ENCODE peak calls at places on chromosomes 5 and 9, in eight cellular contexts. P, D, I, B, Z, C, X and O are unnamed samples. For H3K4me1, the result is how much of the 10 kb centered on the place peaks cover.

GRCh38 chr5:109170629-109171350 is 239.0 kb downstream of the PJA2 start:
- DNase-seq in B (no peak), P (peak), C (no peak), X (no peak), D (no peak), Z (no peak), I (no peak), O (peak)

GRCh38 chr9:86445636-86446035 is 91.4 kb upstream of the TUT7 start:
- DNase-seq in I (no peak), Z (no peak), D (no peak), B (no peak), C (no peak), X (no peak), P (no peak), O (no peak)

GRCh38 chr9:91255327-91255726 is 106.4 kb downstream of the AUH start:
- DNase-seq in X (no peak), I (no peak), C (no peak), D (no peak), B (no peak), Z (no peak), P (no peak), O (no peak)

GRCh38 chr5:163963881-163964280 is 458.5 kb downstream of the MAT2B start:
- DNase-seq in Z (no peak), I (no peak), X (no peak), P (no peak), B (no peak), D (no peak), C (no peak), O (no peak)

GRCh38 chr5:10836991-10837390 is 76.0 kb upstream of the DAP start:
- DNase-seq in Z (no peak), D (no peak), C (no peak), P (no peak), B (no peak), I (no peak), X (no peak), O (no peak)

GRCh38 chr5:29001666-29002065 is 1963.3 kb upstream of the CDH9 start:
- DNase-seq in P (peak), X (no peak), I (no peak), D (no peak), B (no peak), C (no peak), Z (no peak), O (peak)

GRCh38 chr5:173753307-173754168 is 134.6 kb upstream of the CPEB4 start:
- DNase-seq in C (no peak), I (peak), Z (peak), D (no peak), B (peak), X (no peak), P (peak), O (peak)

GRCh38 chr5:148063861-148064260 is at the start of gene SPINK5:
- DNase-seq in Z (no peak), B (no peak), C (no peak), P (no peak), I (no peak), X (no peak), D (no peak), O (no peak)

GRCh38 chr5:28743362-28743761 is 1705.0 kb upstream of the CDH9 start:
- DNase-seq in I (no peak), P (no peak), X (no peak), Z (no peak), C (no peak), D (no peak), B (no peak), O (no peak)

GRCh38 chr9:90001756-90002155 is 396.9 kb downstream of the GADD45G start:
- DNase-seq in D (no peak), I (no peak), Z (no peak), X (no peak), C (no peak), P (no peak), B (no peak), O (no peak)

GRCh38 chr5:79901631-79902030 is 89.4 kb downstream of the MTX3 start:
- DNase-seq in B (no peak), I (no peak), D (no peak), C (no peak), X (no peak), Z (no peak), P (no peak), O (no peak)

GRCh38 chr5:81750308-81751008 is 439 bp downstream of the SSBP2 start:
- DNase-seq in Z (no peak), I (peak), P (peak), C (peak), D (no peak), X (peak), B (no peak), O (no peak)

GRCh38 chr5:139443766-139444473 is 4.6 kb upstream of the DNAJC18 start:
- DNase-seq in P (no peak), C (peak), I (no peak), D (no peak), Z (no peak), B (no peak), X (no peak), O (no peak)

GRCh38 chr5:166722939-166723338 is 1568.5 kb upstream of the WWC1 start:
- DNase-seq in B (no peak), X (no peak), P (no peak), C (no peak), D (no peak), I (no peak), Z (no peak), O (no peak)

GRCh38 chr5:132500931-132501628 is 10.5 kb upstream of the IRF1 start:
- DNase-seq in D (no peak), C (peak), Z (no peak), P (peak), B (peak), X (peak), I (peak), O (peak)

GRCh38 chr9:36925033-36925432 is 109.0 kb downstream of the PAX5 start:
- DNase-seq in Z (no peak), B (no peak), I (no peak), X (no peak), P (no peak), D (no peak), C (no peak), O (peak)

GRCh38 chr5:67266654-67267350 is 70.2 kb upstream of the CD180 start:
- DNase-seq in P (no peak), Z (no peak), I (no peak), C (no peak), D (no peak), X (no peak), B (no peak), O (no peak)

GRCh38 chr5:34957857-34958690 is 28.7 kb downstream of the DNAJC21 start:
- DNase-seq in C (no peak), Z (peak), I (no peak), X (peak), P (peak), B (no peak), D (no peak), O (peak)

GRCh38 chr5:91189480-91190332 is 193.4 kb downstream of the ARRDC3 start:
- DNase-seq in P (no peak), D (peak), C (peak), I (no peak), Z (no peak), X (no peak), B (no peak), O (peak)

GRCh38 chr9:4489562-4489918 is 728 bp upstream of the SLC1A1 start:
- DNase-seq in B (no peak), X (peak), C (no peak), Z (no peak), I (no peak), D (no peak), P (peak), O (peak)

GRCh38 chr9:127777368-127777960 is 1.0 kb downstream of the SH2D3C start:
- DNase-seq in B (no peak), X (no peak), I (no peak), P (no peak), D (no peak), Z (no peak), C (no peak), O (no peak)

GRCh38 chr9:137305060-137305787 is 3.2 kb upstream of the NRARP start:
- DNase-seq in X (peak), P (peak), Z (peak), D (no peak), B (peak), C (peak), I (peak), O (peak)

GRCh38 chr5:79562351-79563246 is 48.7 kb upstream of the HOMER1 start:
- DNase-seq in X (no peak), C (no peak), D (no peak), I (no peak), P (no peak), B (no peak), Z (no peak), O (no peak)

GRCh38 chr9:28820741-28821140 is 1247.5 kb upstream of the C9orf72 start:
- DNase-seq in I (no peak), Z (no peak), C (no peak), X (no peak), D (no peak), B (no peak), P (no peak), O (peak)

GRCh38 chr5:6765612-6766525 is 52.6 kb downstream of the TENT4A start:
- DNase-seq in D (peak), B (peak), P (peak), Z (peak), X (peak), I (peak), C (peak), O (peak)

GRCh38 chr5:119752921-119753886 is 123.8 kb downstream of the FAM170A start:
- DNase-seq in X (no peak), I (no peak), P (no peak), C (no peak), Z (no peak), B (no peak), D (no peak), O (peak)

GRCh38 chr5:93257616-93258015 is 323.4 kb downstream of the NR2F1-AS1 start:
- DNase-seq in X (no peak), B (no peak), C (no peak), D (peak), Z (no peak), I (no peak), P (no peak), O (no peak)

GRCh38 chr9:137163101-137163661 is 6.7 kb downstream of the LRRC26 start:
- DNase-seq in P (peak), B (no peak), X (no peak), I (no peak), D (peak), Z (no peak), C (no peak), O (peak)

GRCh38 chr5:168030911-168031310 is 260.5 kb upstream of the WWC1 start:
- DNase-seq in D (no peak), P (peak), I (no peak), Z (no peak), C (no peak), B (no peak), X (no peak), O (no peak)

GRCh38 chr9:92949266-92949982 is 2.1 kb downstream of the FGD3 start:
- DNase-seq in B (no peak), I (no peak), P (no peak), X (no peak), Z (no peak), D (no peak), C (no peak), O (no peak)

GRCh38 chr9:92948632-92949031 is 1.3 kb downstream of the FGD3 start:
- DNase-seq in I (no peak), Z (no peak), D (no peak), P (no peak), B (no peak), C (no peak), X (no peak), O (no peak)

GRCh38 chr9:92952861-92953620 is 5.7 kb downstream of the FGD3 start:
- DNase-seq in X (no peak), P (no peak), B (no peak), C (no peak), Z (no peak), I (no peak), D (no peak), O (no peak)

GRCh38 chr9:92948032-92948534 is 760 bp downstream of the FGD3 start:
- DNase-seq in B (no peak), I (no peak), Z (no peak), D (no peak), X (no peak), P (no peak), C (peak), O (no peak)

DNA sequence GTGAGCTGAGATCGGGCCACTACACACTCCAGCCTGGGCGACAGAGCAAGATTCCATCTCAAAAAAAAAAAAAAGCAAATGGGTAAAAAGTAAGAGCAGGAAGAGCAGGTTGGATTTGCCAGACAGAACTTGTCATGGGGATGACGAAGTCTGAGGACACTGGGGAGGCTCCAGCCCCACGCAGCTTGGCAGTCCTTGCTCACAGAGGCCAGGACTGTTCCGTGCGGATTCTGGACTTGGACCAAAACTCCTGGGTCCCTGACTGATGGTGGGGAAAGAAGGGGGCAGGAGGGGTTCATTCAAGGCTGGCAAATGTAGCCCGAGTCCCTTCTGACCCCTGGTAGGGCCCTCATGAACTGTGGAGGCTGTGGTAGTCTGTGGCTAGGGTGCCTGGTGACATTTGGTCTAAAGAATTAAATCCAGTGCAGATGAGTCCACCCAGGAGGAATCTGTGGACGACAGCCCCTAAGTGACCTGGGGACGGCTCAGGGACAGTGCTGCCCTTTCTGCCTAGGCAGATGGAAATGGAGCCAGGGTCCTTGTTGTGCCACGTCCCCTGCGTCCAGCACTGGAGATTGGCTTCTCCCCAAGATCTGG is 3.1 kb downstream of the FGD3 start:
- DNase-seq in I (no peak), P (no peak), D (no peak), B (no peak), X (peak), Z (no peak), C (no peak), O (no peak)
- H3K4me1 ChIP-seq in I (under half), P (under half), D (under half), B (under half), X (under half), Z (under half), C (half or more), O (under half)

GRCh38 chr9:135879237-135879601 is 28.1 kb downstream of the CAMSAP1 start:
- DNase-seq in Z (no peak), C (no peak), D (no peak), X (no peak), I (no peak), B (no peak), P (no peak), O (no peak)

GRCh38 chr9:135879619-135880018 is 27.7 kb downstream of the CAMSAP1 start:
- DNase-seq in D (no peak), B (no peak), Z (no peak), I (no peak), X (no peak), P (no peak), C (no peak), O (no peak)

GRCh38 chr9:135884328-135885035 is 22.9 kb downstream of the CAMSAP1 start:
- DNase-seq in B (no peak), C (no peak), X (no peak), I (no peak), P (no peak), Z (no peak), D (no peak), O (no peak)

GRCh38 chr9:135883410-135884089 is 23.8 kb downstream of the CAMSAP1 start:
- DNase-seq in Z (no peak), X (no peak), D (no peak), I (no peak), B (no peak), P (no peak), C (peak), O (no peak)

GRCh38 chr9:135882011-135882410 is 25.3 kb downstream of the CAMSAP1 start:
- DNase-seq in X (peak), I (no peak), B (no peak), Z (no peak), C (no peak), P (no peak), D (no peak), O (peak)
- H3K4me1 ChIP-seq in X (under half), I (under half), B (under half), Z (under half), C (under half), P (under half), D (under half), O (under half)

DNA sequence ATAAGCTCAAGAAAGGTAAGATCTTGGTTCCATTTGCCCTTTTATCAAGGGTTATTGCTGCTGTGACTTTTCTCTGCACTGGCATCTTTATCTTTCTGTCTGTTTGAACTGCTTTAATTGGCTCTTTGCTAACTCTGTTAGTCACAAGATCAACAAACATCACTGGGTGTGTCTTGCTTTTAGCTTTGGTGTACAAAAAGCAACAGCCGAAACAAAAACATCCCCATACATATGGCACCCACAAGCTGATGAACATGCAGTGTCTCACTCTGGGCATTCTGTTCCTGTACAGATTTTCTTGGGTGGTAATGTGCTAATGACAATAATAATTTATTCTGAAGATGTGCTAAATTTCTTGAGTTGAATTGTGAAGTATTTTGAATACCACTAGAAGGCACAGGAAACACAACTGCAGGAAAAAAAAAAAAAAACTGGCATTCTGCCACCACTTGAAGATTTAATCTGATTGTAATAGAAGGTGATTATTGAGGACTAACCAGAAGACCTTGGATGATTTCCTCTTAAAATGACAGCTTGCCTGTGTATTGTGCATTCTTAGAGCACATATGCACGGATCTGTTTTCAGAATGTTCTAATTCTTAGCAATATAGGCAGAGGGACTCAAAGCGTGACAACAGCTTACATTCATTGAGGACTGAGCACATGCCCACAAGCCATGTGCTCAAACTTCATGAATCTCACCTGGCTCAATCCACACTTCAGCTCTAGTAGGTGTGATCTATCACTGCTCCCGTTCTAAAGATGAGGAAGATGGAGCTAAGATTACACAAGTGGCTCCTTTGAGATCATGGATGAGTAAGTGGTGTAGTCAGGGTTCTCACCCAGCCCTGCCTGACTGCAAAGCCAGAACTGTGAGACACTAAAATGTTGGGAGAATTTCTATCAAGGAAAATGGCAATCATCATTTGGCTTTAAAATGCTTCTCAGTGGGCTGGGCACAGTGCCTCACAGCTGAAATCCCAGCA is 96.4 kb downstream of the EBF1 start:
- DNase-seq in P (no peak), D (no peak), C (peak), I (no peak), B (no peak), X (no peak), Z (no peak), O (no peak)
- H3K4me1 ChIP-seq in P (under half), D (under half), C (under half), I (under half), B (under half), X (under half), Z (under half), O (under half)

DNA sequence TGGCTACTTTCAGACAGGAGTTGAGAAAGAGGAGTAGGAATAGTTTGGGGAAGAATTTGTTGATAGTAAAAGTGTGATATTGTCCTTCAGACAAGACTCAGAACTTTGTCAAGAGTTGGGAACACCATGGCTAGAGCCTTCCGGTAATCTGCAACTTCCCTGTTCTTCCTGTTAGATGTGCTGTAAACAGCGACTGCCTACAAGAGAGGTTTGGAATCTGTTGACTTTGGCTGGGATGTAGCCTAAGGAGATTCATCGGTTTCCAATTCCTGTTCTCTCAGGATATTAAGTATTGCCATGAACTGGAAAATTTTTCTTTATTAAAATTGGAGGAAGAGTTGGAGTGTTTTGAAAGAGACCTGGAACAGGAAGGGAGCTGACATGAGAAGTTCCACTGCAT is 43.9 kb downstream of the ARHGAP26 start:
- DNase-seq in P (no peak), C (no peak), X (no peak), B (no peak), Z (no peak), D (no peak), I (no peak), O (no peak)
- H3K4me1 ChIP-seq in P (under half), C (under half), X (under half), B (half or more), Z (under half), D (half or more), I (half or more), O (under half)

DNA sequence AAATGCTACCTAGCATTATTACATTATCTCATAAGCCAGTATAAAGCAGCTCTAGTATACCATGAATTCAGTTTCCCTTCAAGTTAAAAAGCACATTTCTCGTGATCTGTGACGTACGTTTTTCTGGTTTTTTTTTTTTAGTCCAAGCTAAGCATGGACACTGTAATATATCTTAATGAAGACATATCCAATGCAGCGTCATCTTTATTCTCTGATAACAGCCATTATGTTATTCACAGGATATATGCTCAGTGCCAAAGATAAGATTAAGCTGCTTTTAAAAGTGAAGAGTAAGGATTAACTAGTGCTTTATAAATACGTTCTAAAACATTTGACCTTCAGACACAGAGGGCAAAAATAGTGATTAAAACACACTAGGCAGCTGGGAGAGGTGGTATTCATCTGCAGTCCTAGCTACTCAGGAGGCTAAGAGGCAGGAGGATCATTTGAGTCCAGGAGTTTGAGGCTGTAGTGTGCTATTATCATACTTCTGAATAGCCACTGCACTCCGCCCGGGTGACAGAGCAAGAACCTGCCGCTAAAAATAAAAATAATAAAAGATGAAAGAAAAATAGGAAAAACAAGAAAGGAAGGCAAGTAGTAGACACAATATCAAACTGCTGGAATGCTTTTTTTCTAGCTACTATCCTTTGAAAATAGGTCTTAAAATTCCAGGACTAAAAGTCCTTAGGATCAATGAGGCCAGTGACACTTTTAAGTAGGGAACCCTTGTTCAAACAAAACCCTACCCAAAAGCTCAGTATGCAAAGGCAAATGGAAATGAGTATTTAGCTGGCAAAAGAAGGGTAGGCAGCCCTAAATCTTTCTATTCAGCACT is 7.7 kb downstream of the CSNK1A1 start:
- DNase-seq in X (no peak), I (no peak), B (no peak), C (no peak), P (peak), Z (no peak), D (no peak), O (no peak)
- H3K4me1 ChIP-seq in X (under half), I (half or more), B (half or more), C (half or more), P (under half), Z (under half), D (under half), O (under half)

GRCh38 chr5:43352131-43352530 is 38.9 kb upstream of the HMGCS1 start:
- DNase-seq in D (no peak), I (no peak), C (no peak), P (no peak), X (no peak), B (no peak), Z (no peak), O (no peak)
- H3K4me1 ChIP-seq in D (under half), I (under half), C (under half), P (under half), X (under half), B (under half), Z (under half), O (under half)